ENCODE peak calls at places on chromosomes 2 and 18, in ten cellular contexts. E is NCI-H1105; O is T-helper 1 cell; Y is GM18507; J is activated CD4-positive, alpha-beta T cell treated with anti-CD3 and anti-CD28 coated beads, Interleukin-2, amount 10 ng/mL, durations not matched to agents 7 days and 5 days; F is NCI-H460; I is ovary; S is stimulated activated CD4-positive, alpha-beta T cell treated with anti-CD3 and anti-CD28 coated beads, Interleukin-1b, Interleukin-23, amount 100 ng/mL, for 24 hours; C is ELR; T is activated naive CD8-positive, alpha-beta T cell treated with anti-CD3 and anti-CD28 coated beads, Interleukin-2, amount 10 ng/mL, durations not matched to agents 7 days and 5 days. U is an unnamed sample.

GRCh38 chr2:160695402-160696060 is 201.9 kb upstream of the RBMS1 start:
- DNase-seq in T (no peak), S (no peak), Y (no peak), F (no peak), C (no peak), I (no peak), O (no peak), E (peak; percentile 72), J (no peak), U (no peak)

GRCh38 chr2:42192642-42193566 is 23.8 kb downstream of the EML4 start:
- DNase-seq in J (no peak), F (no peak), S (no peak), Y (no peak), E (no peak), O (no peak), I (no peak), T (no peak), C (no peak), U (no peak)

GRCh38 chr2:201150454-201151020 is 32.4 kb upstream of the CASP10 start:
- DNase-seq in F (no peak), I (no peak), J (no peak), Y (no peak), C (peak; percentile 53), E (no peak), T (no peak), S (no peak), O (no peak), U (no peak)

GRCh38 chr2:124080281-124081153 is 55.4 kb downstream of the CNTNAP5 start:
- DNase-seq in O (no peak), S (no peak), E (no peak), C (no peak), T (no peak), Y (no peak), J (no peak), I (no peak), F (no peak), U (no peak)

GRCh38 chr2:118479020-118479419 is 368.4 kb downstream of the EN1 start:
- DNase-seq in J (no peak), F (no peak), I (no peak), E (no peak), S (no peak), O (no peak), T (no peak), Y (no peak), C (no peak), U (no peak)

GRCh38 chr2:231672617-231673347 is 35.5 kb upstream of the PTMA start:
- DNase-seq in S (no peak), C (peak; percentile 76), Y (no peak), F (peak; percentile 60), O (no peak), J (no peak), I (peak; percentile 61), E (no peak), T (no peak), U (no peak)

GRCh38 chr2:174183076-174183475 is 65.3 kb downstream of the OLA1 start:
- DNase-seq in O (no peak), E (no peak), C (no peak), F (no peak), S (no peak), T (no peak), Y (no peak), J (no peak), I (no peak), U (no peak)

GRCh38 chr18:61323951-61324350 is 9.3 kb upstream of the CDH20 start:
- DNase-seq in C (peak; percentile 14), F (no peak), E (no peak), O (no peak), Y (no peak), T (no peak), S (no peak), J (no peak), I (no peak), U (no peak)

GRCh38 chr2:14263053-14263452 is 369.5 kb upstream of the LRATD1 start:
- DNase-seq in T (no peak), F (no peak), J (no peak), C (no peak), Y (no peak), S (no peak), E (no peak), O (no peak), I (no peak), U (no peak)

GRCh38 chr2:10835052-10835970 is 22.7 kb upstream of the PDIA6 start:
- DNase-seq in E (no peak), C (peak; percentile 62), O (peak; percentile 70), I (peak; percentile 54), T (peak; percentile 86), S (peak; percentile 77), F (peak; percentile 59), J (peak; percentile 79), Y (peak; percentile 47), U (peak; percentile 82)

GRCh38 chr2:79935771-79936657 is 368.5 kb downstream of the LRRTM1 start:
- DNase-seq in S (no peak), I (no peak), O (no peak), T (no peak), C (peak; percentile 51), F (peak; percentile 72), J (peak; percentile 11), E (peak; percentile 39), Y (no peak), U (no peak)

GRCh38 chr18:24078391-24078790 is 60.5 kb upstream of the CABYR start:
- DNase-seq in I (no peak), J (no peak), E (no peak), S (no peak), O (no peak), T (no peak), F (no peak), Y (no peak), C (no peak), U (no peak)

GRCh38 chr2:43169091-43169936 is 57.1 kb downstream of the ZFP36L2 start:
- DNase-seq in S (no peak), J (peak; percentile 31), C (no peak), E (no peak), Y (peak; percentile 46), I (no peak), O (no peak), F (no peak), T (peak; percentile 63), U (no peak)

GRCh38 chr2:215967590-215968373 is 45.6 kb downstream of the MREG start:
- DNase-seq in E (no peak), I (no peak), F (no peak), Y (no peak), C (peak; percentile 14), S (no peak), O (no peak), J (no peak), T (no peak), U (no peak)

GRCh38 chr18:58218111-58218510 is 174.1 kb downstream of the NEDD4L start:
- DNase-seq in T (no peak), O (no peak), J (no peak), E (no peak), C (peak; percentile 96), S (no peak), Y (no peak), I (no peak), F (peak; percentile 8), U (no peak)

GRCh38 chr2:3654031-3654430 is 4.0 kb upstream of the ALLC start:
- DNase-seq in I (no peak), C (no peak), E (no peak), S (no peak), Y (no peak), T (no peak), F (no peak), O (no peak), J (no peak), U (no peak)

GRCh38 chr18:21112140-21112473 is 494 bp upstream of the ROCK1 start:
- DNase-seq in F (no peak), C (no peak), Y (no peak), E (no peak), J (no peak), O (no peak), T (no peak), S (no peak), I (no peak), U (no peak)

GRCh38 chr18:60385693-60386092 is 13.1 kb upstream of the MC4R start:
- DNase-seq in E (no peak), C (no peak), Y (no peak), I (no peak), S (no peak), J (no peak), F (no peak), T (no peak), O (no peak), U (no peak)

GRCh38 chr2:173307287-173307686 is 47.4 kb upstream of the CDCA7 start:
- DNase-seq in T (no peak), J (no peak), I (no peak), S (no peak), F (no peak), C (no peak), O (no peak), Y (peak; percentile 12), E (no peak), U (no peak)

GRCh38 chr2:109402180-109402579 is 211.6 kb downstream of the SEPTIN10 start:
- DNase-seq in T (no peak), F (no peak), C (peak; percentile 39), Y (no peak), E (no peak), J (no peak), I (no peak), O (no peak), S (no peak), U (no peak)

GRCh38 chr2:64873472-64873924 is 115.7 kb upstream of the SLC1A4 start:
- DNase-seq in E (peak; percentile 48), O (peak; percentile 74), T (peak; percentile 89), I (peak; percentile 78), C (peak; percentile 68), J (peak; percentile 77), S (peak; percentile 67), Y (peak; percentile 67), F (peak; percentile 63), U (peak; percentile 93)

GRCh38 chr2:231674587-231675334 is 33.6 kb upstream of the PTMA start:
- DNase-seq in T (peak; percentile 76), S (peak; percentile 32), F (peak; percentile 57), O (peak; percentile 28), I (peak; percentile 81), C (peak; percentile 70), E (peak; percentile 17), J (peak; percentile 60), Y (no peak), U (peak; percentile 84)

GRCh38 chr2:30072250-30072842 is 74.5 kb upstream of the YPEL5 start:
- DNase-seq in C (peak; percentile 73), J (peak; percentile 77), O (peak; percentile 57), E (peak; percentile 48), F (peak; percentile 78), S (peak; percentile 34), Y (peak; percentile 56), I (peak; percentile 23), T (peak; percentile 43), U (no peak)

GRCh38 chr2:52821631-52822030 is 946.0 kb upstream of the CHAC2 start:
- DNase-seq in O (no peak), T (no peak), J (no peak), E (no peak), F (peak; percentile 17), Y (no peak), S (no peak), I (no peak), C (no peak), U (no peak)

GRCh38 chr2:63680455-63680854 is 91.7 kb downstream of the MDH1 start:
- DNase-seq in C (no peak), I (no peak), S (no peak), J (no peak), T (no peak), F (no peak), Y (no peak), E (no peak), O (no peak), U (peak; percentile 78)

GRCh38 chr2:120912101-120912985 is 176.7 kb downstream of the GLI2 start:
- DNase-seq in F (peak; percentile 77), S (no peak), I (peak; percentile 91), C (peak; percentile 55), E (no peak), T (no peak), Y (no peak), O (no peak), J (no peak), U (peak; percentile 84)

GRCh38 chr2:169796441-169796840 is 2.2 kb upstream of the SSB start:
- DNase-seq in S (no peak), J (no peak), O (no peak), I (no peak), T (no peak), F (no peak), C (no peak), E (no peak), Y (no peak), U (no peak)

GRCh38 chr18:35153609-35154273 is 87.1 kb upstream of the ZNF397 start:
- DNase-seq in S (no peak), T (no peak), I (no peak), Y (no peak), J (no peak), F (no peak), O (no peak), C (no peak), E (no peak), U (no peak)